ENCODE peak calls at places on chromosomes 11 and 22, in ten cellular contexts. L is pancreas, W is psoas muscle, S is kidney, V is left lung, Y is aorta, B is HCT116, E is endodermal cell, O is K562, C is H1. Z is an unnamed sample.

GRCh38 chr11:128227466-128227865 is 359.9 kb downstream of the ETS1 start:
- DNase-seq in Y (no peak), W (no peak), O (no peak), V (no peak), B (no peak), L (no peak), E (no peak), C (no peak), S (no peak), Z (no peak)

GRCh38 chr11:62771144-62772021 is at the start of gene TAF6L:
- DNase-seq in O (peak; percentile 99), E (peak; percentile 99), B (peak; percentile 93), Y (peak; percentile 99), V (peak; percentile 97), L (peak; percentile 98), S (peak; percentile 99), C (peak; percentile 75), W (peak; percentile 99), Z (no peak)

GRCh38 chr11:106331163-106331562 is 253.7 kb downstream of the AASDHPPT start:
- DNase-seq in S (no peak), L (no peak), O (no peak), W (no peak), Y (no peak), V (no peak), B (no peak), E (no peak), C (no peak), Z (no peak)

GRCh38 chr11:28756977-28757376 is 648.8 kb downstream of the METTL15 start:
- DNase-seq in L (no peak), E (no peak), C (no peak), S (no peak), O (no peak), V (no peak), Y (no peak), B (no peak), W (no peak), Z (no peak)

GRCh38 chr11:75150879-75151278 is at the start of gene SLCO2B1:
- DNase-seq in L (no peak), C (no peak), S (no peak), O (no peak), B (no peak), Y (no peak), E (no peak), V (no peak), W (no peak), Z (no peak)

GRCh38 chr11:11020747-11021149 is 162.9 kb upstream of the ZBED5 start:
- DNase-seq in V (no peak), O (peak; percentile 21), E (no peak), B (no peak), Y (no peak), S (no peak), L (no peak), C (no peak), W (no peak), Z (no peak)

GRCh38 chr22:44736581-44737413 is 15.6 kb upstream of the ARHGAP8 start:
- DNase-seq in V (peak; percentile 78), L (no peak), E (no peak), O (no peak), Y (no peak), S (peak; percentile 76), W (no peak), B (no peak), C (no peak), Z (no peak)

GRCh38 chr11:59753650-59754493 is 1.3 kb upstream of the STX3 start:
- DNase-seq in B (peak; percentile 63), W (peak; percentile 91), C (no peak), O (peak; percentile 90), E (peak; percentile 92), V (peak; percentile 96), L (peak; percentile 86), S (peak; percentile 93), Y (peak; percentile 95), Z (peak; percentile 61)

GRCh38 chr22:42623756-42624446 is 9.2 kb upstream of the POLDIP3 start:
- DNase-seq in O (no peak), Y (no peak), S (no peak), W (peak; percentile 56), E (no peak), V (peak; percentile 65), L (no peak), B (no peak), C (no peak), Z (no peak)
- H3K36me3 ChIP-seq in O (peaks cover 58% of the 10 kb centered on the region), Y (peaks cover 8% of the 10 kb centered on the region), S (peaks cover 14% of the 10 kb centered on the region), W (peaks cover 8% of the 10 kb centered on the region), E (peaks cover 27% of the 10 kb centered on the region), V (peaks cover 82% of the 10 kb centered on the region), L (peaks cover 18% of the 10 kb centered on the region), B (peaks cover 26% of the 10 kb centered on the region), C (peaks cover 4% of the 10 kb centered on the region), Z (peaks cover 26% of the 10 kb centered on the region)

GRCh38 chr22:31488346-31488883 is 1.2 kb downstream of the EIF4ENIF1 start:
- DNase-seq in C (no peak), E (no peak), W (no peak), L (no peak), V (no peak), B (no peak), O (no peak), Y (no peak), S (no peak), Z (no peak)

GRCh38 chr22:31490496-31490925 is 869 bp upstream of the EIF4ENIF1 start:
- DNase-seq in V (no peak), E (peak; percentile 68), B (peak; percentile 22), W (peak; percentile 61), L (no peak), O (peak; percentile 80), S (no peak), Y (no peak), C (no peak), Z (peak; percentile 25)

GRCh38 chr22:31486951-31487350 is 2.7 kb downstream of the EIF4ENIF1 start:
- DNase-seq in W (no peak), Y (no peak), E (no peak), O (no peak), B (no peak), S (no peak), C (no peak), V (no peak), L (no peak), Z (no peak)

GRCh38 chr22:31489632-31490495 is at the start of gene EIF4ENIF1:
- DNase-seq in O (peak; percentile 86), Y (peak; percentile 96), E (peak; percentile 89), L (peak; percentile 88), C (no peak), S (peak; percentile 95), V (peak; percentile 96), B (peak; percentile 46), W (peak; percentile 94), Z (peak; percentile 27)

DNA sequence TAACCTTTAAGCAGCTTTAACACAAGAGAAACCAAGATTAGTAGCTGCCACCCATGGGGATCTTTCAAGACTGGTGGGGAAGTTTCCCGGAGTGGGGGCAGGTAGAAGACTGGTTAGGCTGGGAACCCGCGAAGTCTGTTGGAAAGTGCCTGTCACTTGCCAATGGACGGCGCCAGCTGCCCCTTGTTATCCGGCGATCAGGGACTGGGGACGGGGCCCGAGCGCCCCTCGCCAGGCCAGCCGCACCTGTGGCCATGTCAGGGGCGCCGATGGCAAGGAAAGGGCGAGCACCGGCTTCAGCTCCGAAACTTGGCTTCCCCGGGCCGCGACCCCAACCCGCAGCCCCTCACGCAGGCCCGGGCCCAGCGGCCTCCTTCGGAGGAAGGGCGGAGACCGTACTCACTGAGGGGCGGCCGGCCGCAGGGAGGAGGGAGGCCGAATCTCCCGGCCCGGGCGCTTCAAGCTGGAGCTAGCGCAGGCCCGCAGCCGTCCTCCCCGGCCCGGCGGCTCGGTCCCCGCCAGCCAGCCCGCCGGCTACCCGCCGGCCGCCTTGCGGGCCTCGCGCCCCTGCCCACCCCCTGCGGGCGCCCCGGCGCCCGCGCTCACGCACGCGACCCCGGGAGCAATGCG is 539 bp downstream of the EIF4ENIF1 start:
- DNase-seq in O (peak; percentile 30), C (no peak), Y (peak; percentile 80), S (peak; percentile 83), B (no peak), E (peak; percentile 77), W (peak; percentile 71), V (peak; percentile 88), L (peak; percentile 66), Z (no peak)
- H3K36me3 ChIP-seq in O (peaks cover 39% of the 10 kb centered on the region), C (no peaks in the 10 kb centered on the region), Y (no peaks in the 10 kb centered on the region), S (peaks cover 5% of the 10 kb centered on the region), B (peaks cover 5% of the 10 kb centered on the region), E (peaks cover 35% of the 10 kb centered on the region), W (peaks cover 2% of the 10 kb centered on the region), V (peaks cover 40% of the 10 kb centered on the region), L (no peaks in the 10 kb centered on the region), Z (peaks cover 3% of the 10 kb centered on the region)

DNA sequence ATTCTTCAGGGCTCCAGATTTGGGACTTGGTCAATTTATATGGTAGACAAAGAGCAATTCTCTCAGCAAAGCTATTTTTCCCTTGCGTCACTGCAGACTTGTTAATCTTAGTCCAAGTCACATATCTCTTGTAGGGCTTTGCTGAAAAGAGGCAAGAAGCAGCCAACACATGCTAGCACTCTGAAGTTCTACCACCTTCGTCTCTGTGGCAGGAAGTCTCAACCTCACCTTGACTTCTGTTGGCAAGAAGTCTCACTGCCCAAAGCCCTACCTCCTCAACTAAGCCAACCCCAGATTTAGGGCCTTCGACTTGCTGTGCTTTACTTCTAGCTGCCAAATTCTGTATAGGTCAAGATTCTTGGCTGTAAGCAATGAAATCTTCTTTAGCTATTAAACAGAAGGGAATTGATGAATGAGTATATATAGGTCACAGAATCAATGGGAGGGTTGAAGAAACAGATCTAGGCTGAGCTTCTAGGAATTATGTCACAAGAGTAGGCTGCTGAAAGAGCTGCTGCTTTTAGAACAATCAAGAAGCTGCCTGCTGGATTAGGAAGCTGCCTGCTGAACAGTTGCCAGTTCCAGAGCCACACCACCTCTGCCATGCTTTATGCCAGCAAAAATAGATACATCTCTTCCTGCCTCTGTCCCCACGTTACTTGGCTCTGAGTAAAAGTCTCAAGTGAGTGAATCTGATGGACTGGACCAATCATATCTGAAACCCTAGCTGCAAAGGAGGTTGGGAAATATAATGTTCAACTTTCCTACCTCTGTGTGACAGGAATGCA is 17.6 kb upstream of the NCR3LG1 start:
- DNase-seq in L (no peak), Y (no peak), B (no peak), C (no peak), S (no peak), W (no peak), V (no peak), O (no peak), E (no peak), Z (no peak)
- H3K36me3 ChIP-seq in L (no peaks in the 10 kb centered on the region), Y (peaks cover 8% of the 10 kb centered on the region), B (no peaks in the 10 kb centered on the region), C (no peaks in the 10 kb centered on the region), S (no peaks in the 10 kb centered on the region), W (peaks cover 2% of the 10 kb centered on the region), V (peaks cover 60% of the 10 kb centered on the region), O (peaks cover 18% of the 10 kb centered on the region), E (peaks cover 8% of the 10 kb centered on the region), Z (no peaks in the 10 kb centered on the region)

GRCh38 chr22:50439314-50440250 is 35.3 kb downstream of the SBF1 start:
- DNase-seq in S (peak; percentile 69), W (peak; percentile 51), Y (no peak), E (no peak), L (peak; percentile 33), B (no peak), V (peak; percentile 69), C (no peak), O (no peak), Z (no peak)

GRCh38 chr22:50436134-50436830 is 38.6 kb downstream of the SBF1 start:
- DNase-seq in W (no peak), S (peak; percentile 68), O (no peak), E (no peak), L (no peak), B (no peak), Y (peak; percentile 64), C (no peak), V (peak; percentile 77), Z (no peak)

GRCh38 chr22:50436841-50437341 is 37.9 kb downstream of the SBF1 start:
- DNase-seq in L (no peak), B (no peak), E (no peak), O (no peak), S (peak; percentile 59), W (peak; percentile 51), V (peak; percentile 54), Y (peak; percentile 65), C (no peak), Z (no peak)

GRCh38 chr22:50438305-50439275 is 36.2 kb downstream of the SBF1 start:
- DNase-seq in Y (no peak), E (no peak), L (peak; percentile 40), O (no peak), S (peak; percentile 73), W (no peak), C (no peak), V (peak; percentile 73), B (no peak), Z (no peak)

GRCh38 chr22:50437511-50438304 is 37.1 kb downstream of the SBF1 start:
- DNase-seq in W (no peak), V (peak; percentile 61), S (peak; percentile 64), L (no peak), C (no peak), E (no peak), O (no peak), B (no peak), Y (no peak), Z (no peak)
- H3K36me3 ChIP-seq in W (peaks cover 9% of the 10 kb centered on the region), V (peaks cover 83% of the 10 kb centered on the region), S (peaks cover 15% of the 10 kb centered on the region), L (peaks cover 9% of the 10 kb centered on the region), C (peaks cover 7% of the 10 kb centered on the region), E (peaks cover 3% of the 10 kb centered on the region), O (peaks cover 54% of the 10 kb centered on the region), B (peaks cover 8% of the 10 kb centered on the region), Y (peaks cover 14% of the 10 kb centered on the region), Z (peaks cover 33% of the 10 kb centered on the region)